ENCODE peak calls at places on chromosomes 5 and 9, in four cellular contexts. R, O, V and G are unnamed samples.

GRCh38 chr9:90698874-90699440 is 56.3 kb upstream of the DIRAS2 start:
- DNase-seq in R (no peak), O (no peak), V (no peak), G (no peak)

GRCh38 chr9:16202913-16203734 is 650.3 kb downstream of the CCDC171 start:
- DNase-seq in R (no peak), O (no peak), V (no peak), G (no peak)

GRCh38 chr9:107363511-107364182 is 80.6 kb downstream of the RAD23B start:
- DNase-seq in R (no peak), O (no peak), V (no peak), G (no peak)

GRCh38 chr5:159309689-159310433 is 20.4 kb downstream of the IL12B start:
- DNase-seq in R (no peak), O (no peak), V (no peak), G (no peak)

GRCh38 chr9:16329699-16330113 is 540.8 kb downstream of the BNC2 start:
- DNase-seq in R (no peak), O (no peak), V (no peak), G (no peak)

GRCh38 chr9:69121155-69122085 is 52.7 kb upstream of the TJP2 start:
- DNase-seq in R (no peak), O (no peak), V (peak; percentile 28), G (peak; percentile 73)

GRCh38 chr9:88387733-88388202 is 476 bp upstream of the SPIN1 start:
- DNase-seq in R (peak; percentile 5), O (peak; percentile 16), V (peak; percentile 16), G (peak; percentile 85)

GRCh38 chr5:62466228-62466627 is 53.7 kb downstream of the IPO11 start:
- DNase-seq in R (no peak), O (no peak), V (no peak), G (no peak)

GRCh38 chr5:96083361-96083881 is 121.8 kb upstream of the ELL2 start:
- DNase-seq in R (no peak), O (no peak), V (no peak), G (no peak)

GRCh38 chr9:124652994-124653393 is 118.1 kb downstream of the NR6A1 start:
- DNase-seq in R (no peak), O (no peak), V (no peak), G (no peak)

GRCh38 chr5:58322453-58322852 is 137.4 kb downstream of the PLK2 start:
- DNase-seq in R (no peak), O (no peak), V (no peak), G (no peak)

GRCh38 chr5:124724357-124725039 is 21.9 kb downstream of the ZNF608 start:
- DNase-seq in R (no peak), O (no peak), V (no peak), G (no peak)

GRCh38 chr9:112861638-112862555 is 28.8 kb downstream of the SLC46A2 start:
- DNase-seq in R (no peak), O (no peak), V (no peak), G (no peak)

GRCh38 chr9:88233091-88233490 is 94.8 kb upstream of the SPATA31C2 start:
- DNase-seq in R (no peak), O (no peak), V (no peak), G (no peak)

GRCh38 chr5:89444073-89444472 is 561.1 kb upstream of the MEF2C start:
- DNase-seq in R (no peak), O (no peak), V (no peak), G (no peak)

GRCh38 chr5:90548069-90548593 is 10.5 kb upstream of the ADGRV1 start:
- DNase-seq in R (no peak), O (no peak), V (no peak), G (peak; percentile 82)

GRCh38 chr5:160318409-160318808 is 6.0 kb upstream of the CCNJL start:
- DNase-seq in R (no peak), O (no peak), V (no peak), G (no peak)

GRCh38 chr5:10019236-10019635 is 230.5 kb downstream of the ATPSCKMT start:
- DNase-seq in R (no peak), O (no peak), V (no peak), G (no peak)